ENCODE peak calls at places on chromosome 7, in four cellular contexts. I is GF-D8, P is T-cell, V is EH. C is an unnamed sample.

GRCh38 chr7:157693071-157693520 is 356.3 kb downstream of the DNAJB6 start:
- DNase-seq in I (no peak), P (no peak), V (no peak), C (no peak)

GRCh38 chr7:96414931-96415292 is 93.0 kb upstream of the SLC25A13 start:
- DNase-seq in I (peak), P (peak), V (peak), C (no peak)

GRCh38 chr7:30743371-30744074 is 8.4 kb upstream of the INMT start:
- DNase-seq in I (no peak), P (no peak), V (peak), C (no peak)

GRCh38 chr7:6226194-6226799 is 46.1 kb downstream of the CYTH3 start:
- DNase-seq in I (no peak), P (no peak), V (peak), C (peak)

GRCh38 chr7:128404143-128404681 is 5.6 kb downstream of the IMPDH1 start:
- DNase-seq in I (no peak), P (no peak), V (no peak), C (no peak)

GRCh38 chr7:24200407-24200806 is 83.6 kb upstream of the NPY start:
- DNase-seq in I (no peak), P (no peak), V (no peak), C (no peak)

GRCh38 chr7:7868245-7868899 is 100.2 kb upstream of the GLCCI1 start:
- DNase-seq in I (peak), P (no peak), V (no peak), C (no peak)

GRCh38 chr7:47100815-47101435 is 481.0 kb downstream of the TNS3 start:
- DNase-seq in I (no peak), P (no peak), V (peak), C (no peak)

GRCh38 chr7:767941-768729 is 41.1 kb upstream of the PRKAR1B start:
- DNase-seq in I (no peak), P (no peak), V (no peak), C (no peak)

GRCh38 chr7:49187543-49188268 is 263.4 kb downstream of the CDC14C start:
- DNase-seq in I (no peak), P (no peak), V (no peak), C (no peak)

GRCh38 chr7:43308913-43309789 is 196.7 kb downstream of the HECW1 start:
- DNase-seq in I (no peak), P (no peak), V (no peak), C (no peak)

GRCh38 chr7:72476608-72477305 is 64.6 kb upstream of the CALN1 start:
- DNase-seq in I (no peak), P (no peak), V (no peak), C (no peak)

GRCh38 chr7:37986780-37987380 is 66.4 kb downstream of the EPDR1 start:
- DNase-seq in I (no peak), P (no peak), V (no peak), C (peak)

GRCh38 chr7:151008511-151009323 is 15.6 kb downstream of the ATG9B start:
- DNase-seq in I (peak), P (peak), V (peak), C (no peak)

GRCh38 chr7:159117366-159118219 is 27.1 kb downstream of the VIPR2 start:
- DNase-seq in I (no peak), P (no peak), V (no peak), C (no peak)

GRCh38 chr7:132575987-132576722 is at the start of gene PLXNA4:
- DNase-seq in I (no peak), P (peak), V (no peak), C (no peak)

GRCh38 chr7:121562274-121562673 is 166.2 kb upstream of the FAM3C start:
- DNase-seq in I (no peak), P (no peak), V (peak), C (peak)

GRCh38 chr7:93960986-93961385 is 39.5 kb downstream of the GNG11 start:
- DNase-seq in I (no peak), P (no peak), V (no peak), C (no peak)

GRCh38 chr7:22452142-22452763 is 47.7 kb downstream of the STEAP1B start:
- DNase-seq in I (no peak), P (peak), V (peak), C (no peak)

GRCh38 chr7:158847451-158847866 is 8.9 kb upstream of the DYNC2I1 start:
- DNase-seq in I (no peak), P (no peak), V (peak), C (no peak)

GRCh38 chr7:28587211-28587610 is 174.9 kb downstream of the CREB5 start:
- DNase-seq in I (no peak), P (no peak), V (peak), C (no peak)

GRCh38 chr7:70668606-70669358 is 463.2 kb upstream of the GALNT17 start:
- DNase-seq in I (no peak), P (no peak), V (no peak), C (no peak)

GRCh38 chr7:8389898-8390642 is 43.3 kb upstream of the NXPH1 start:
- DNase-seq in I (no peak), P (no peak), V (no peak), C (no peak)

GRCh38 chr7:116705419-116705818 is 33.4 kb downstream of the MET start:
- DNase-seq in I (no peak), P (no peak), V (no peak), C (no peak)

GRCh38 chr7:105643857-105644256 is 62.6 kb upstream of the EFCAB10 start:
- DNase-seq in I (no peak), P (no peak), V (no peak), C (no peak)

GRCh38 chr7:143222782-143223181 is 945 bp downstream of the TAS2R40 start:
- DNase-seq in I (peak), P (no peak), V (no peak), C (no peak)

GRCh38 chr7:16644624-16644986 is 949 bp downstream of the ANKMY2 start:
- DNase-seq in I (peak), P (peak), V (peak), C (no peak)

GRCh38 chr7:26620352-26620751 is 244.0 kb downstream of the SKAP2 start:
- DNase-seq in I (no peak), P (no peak), V (no peak), C (no peak)

GRCh38 chr7:92799446-92800211 is 36.7 kb downstream of the CDK6 start:
- DNase-seq in I (no peak), P (no peak), V (no peak), C (no peak)

GRCh38 chr7:142438235-142438922 is 180.5 kb upstream of the PRSS58 start:
- DNase-seq in I (peak), P (no peak), V (peak), C (no peak)

GRCh38 chr7:2688409-2689342 is 674 bp downstream of the AMZ1 start:
- DNase-seq in I (no peak), P (no peak), V (peak), C (no peak)

GRCh38 chr7:136998495-136998894 is 130.0 kb downstream of the CHRM2 start:
- DNase-seq in I (no peak), P (no peak), V (peak), C (peak)

GRCh38 chr7:73822319-73823173 is 8.2 kb upstream of the CLDN4 start:
- DNase-seq in I (no peak), P (no peak), V (peak), C (peak)

GRCh38 chr7:142745091-142745635 is 4.1 kb upstream of the PRSS1 start:
- DNase-seq in I (no peak), P (no peak), V (peak), C (no peak)

C was measured in BJ.